ENCODE peak calls at places on chromosomes 2 and 18, in five cellular contexts. One of them, this sample, is unnamed.

GRCh38 chr2:159904565-159905281 is 106.7 kb upstream of the CD302 start:
- DNase-seq in tibial artery: peak; percentile 73
- DNase-seq in left ventricle myocardium inferior: peak; percentile 37
- DNase-seq in neuronal stem cell: no peak
- DNase-seq in lower lobe of right lung: peak; percentile 90
- DNase-seq in this sample: peak; percentile 56

GRCh38 chr18:62384610-62385097 is 59.5 kb downstream of the TNFRSF11A start:
- DNase-seq in tibial artery: no peak
- DNase-seq in left ventricle myocardium inferior: no peak
- DNase-seq in neuronal stem cell: no peak
- DNase-seq in lower lobe of right lung: no peak
- DNase-seq in this sample: no peak

GRCh38 chr2:95348609-95349567 is 51.7 kb downstream of the KCNIP3 start:
- DNase-seq in tibial artery: peak; percentile 53
- DNase-seq in left ventricle myocardium inferior: peak; percentile 36
- DNase-seq in neuronal stem cell: no peak
- DNase-seq in lower lobe of right lung: no peak
- DNase-seq in this sample: no peak

GRCh38 chr2:161208527-161209139 is 48.4 kb downstream of the TANK start:
- DNase-seq in tibial artery: no peak
- DNase-seq in left ventricle myocardium inferior: no peak
- DNase-seq in neuronal stem cell: no peak
- DNase-seq in lower lobe of right lung: no peak
- DNase-seq in this sample: no peak

GRCh38 chr2:38113999-38114708 is 38.2 kb upstream of the CYP1B1 start:
- DNase-seq in tibial artery: no peak
- DNase-seq in left ventricle myocardium inferior: no peak
- DNase-seq in neuronal stem cell: no peak
- DNase-seq in lower lobe of right lung: no peak
- DNase-seq in this sample: no peak

GRCh38 chr2:190318931-190319556 is 582 bp downstream of the HIBCH start:
- DNase-seq in tibial artery: no peak
- DNase-seq in left ventricle myocardium inferior: no peak
- DNase-seq in neuronal stem cell: no peak
- DNase-seq in lower lobe of right lung: no peak
- DNase-seq in this sample: no peak

GRCh38 chr2:240767341-240767740 is 52.7 kb downstream of the KIF1A start:
- DNase-seq in tibial artery: no peak
- DNase-seq in left ventricle myocardium inferior: no peak
- DNase-seq in neuronal stem cell: no peak
- DNase-seq in lower lobe of right lung: no peak
- DNase-seq in this sample: no peak

GRCh38 chr2:131035112-131035825 is 58.0 kb downstream of the FAM168B start:
- DNase-seq in tibial artery: no peak
- DNase-seq in left ventricle myocardium inferior: no peak
- DNase-seq in neuronal stem cell: no peak
- DNase-seq in lower lobe of right lung: no peak
- DNase-seq in this sample: no peak

GRCh38 chr18:22185298-22185697 is 15.9 kb downstream of the GATA6 start:
- DNase-seq in tibial artery: peak; percentile 86
- DNase-seq in left ventricle myocardium inferior: peak; percentile 52
- DNase-seq in neuronal stem cell: no peak
- DNase-seq in lower lobe of right lung: no peak
- DNase-seq in this sample: no peak

GRCh38 chr2:126804347-126804746 is 94.3 kb upstream of the TEX51 start:
- DNase-seq in tibial artery: no peak
- DNase-seq in left ventricle myocardium inferior: no peak
- DNase-seq in neuronal stem cell: no peak
- DNase-seq in lower lobe of right lung: no peak
- DNase-seq in this sample: no peak

GRCh38 chr2:219829968-219830738 is 202.7 kb downstream of the SLC4A3 start:
- DNase-seq in tibial artery: no peak
- DNase-seq in left ventricle myocardium inferior: no peak
- DNase-seq in neuronal stem cell: no peak
- DNase-seq in lower lobe of right lung: no peak
- DNase-seq in this sample: no peak

GRCh38 chr18:44594779-44595467 is 85.8 kb upstream of the SETBP1 start:
- DNase-seq in tibial artery: no peak
- DNase-seq in left ventricle myocardium inferior: no peak
- DNase-seq in neuronal stem cell: no peak
- DNase-seq in lower lobe of right lung: no peak
- DNase-seq in this sample: no peak

GRCh38 chr2:27902143-27902542 is 11.6 kb downstream of the BABAM2 start:
- DNase-seq in tibial artery: no peak
- DNase-seq in left ventricle myocardium inferior: no peak
- DNase-seq in neuronal stem cell: no peak
- DNase-seq in lower lobe of right lung: no peak
- DNase-seq in this sample: no peak
- H3K27ac ChIP-seq in tibial artery: no peak overlapping the region
- H3K27ac ChIP-seq in left ventricle myocardium inferior: no peak overlapping the region
- H3K27ac ChIP-seq in neuronal stem cell: no peak overlapping the region
- H3K27ac ChIP-seq in lower lobe of right lung: no peak overlapping the region
- H3K27ac ChIP-seq in this sample: no peak overlapping the region

GRCh38 chr2:41169744-41170143 is 717.9 kb upstream of the SLC8A1 start:
- DNase-seq in tibial artery: no peak
- DNase-seq in left ventricle myocardium inferior: no peak
- DNase-seq in neuronal stem cell: no peak
- DNase-seq in lower lobe of right lung: no peak
- DNase-seq in this sample: no peak

GRCh38 chr2:41170589-41170988 is 718.7 kb upstream of the SLC8A1 start:
- DNase-seq in tibial artery: no peak
- DNase-seq in left ventricle myocardium inferior: no peak
- DNase-seq in neuronal stem cell: no peak
- DNase-seq in lower lobe of right lung: no peak
- DNase-seq in this sample: no peak

GRCh38 chr2:41167014-41167413 is 715.1 kb upstream of the SLC8A1 start:
- DNase-seq in tibial artery: no peak
- DNase-seq in left ventricle myocardium inferior: no peak
- DNase-seq in neuronal stem cell: no peak
- DNase-seq in lower lobe of right lung: no peak
- DNase-seq in this sample: no peak
- H3K27ac ChIP-seq in tibial artery: no peak overlapping the region
- H3K27ac ChIP-seq in left ventricle myocardium inferior: no peak overlapping the region
- H3K27ac ChIP-seq in neuronal stem cell: no peak overlapping the region
- H3K27ac ChIP-seq in lower lobe of right lung: no peak overlapping the region
- H3K27ac ChIP-seq in this sample: no peak overlapping the region

GRCh38 chr2:86631846-86632485 is 8.3 kb upstream of the RNF103 start:
- DNase-seq in tibial artery: no peak
- DNase-seq in left ventricle myocardium inferior: no peak
- DNase-seq in neuronal stem cell: no peak
- DNase-seq in lower lobe of right lung: no peak
- DNase-seq in this sample: no peak

GRCh38 chr2:86632672-86633071 is 9.0 kb upstream of the RNF103 start:
- DNase-seq in tibial artery: no peak
- DNase-seq in left ventricle myocardium inferior: no peak
- DNase-seq in neuronal stem cell: no peak
- DNase-seq in lower lobe of right lung: no peak
- DNase-seq in this sample: no peak

GRCh38 chr2:86636842-86637241 is 13.2 kb upstream of the RNF103 start:
- DNase-seq in tibial artery: no peak
- DNase-seq in left ventricle myocardium inferior: no peak
- DNase-seq in neuronal stem cell: no peak
- DNase-seq in lower lobe of right lung: no peak
- DNase-seq in this sample: no peak

GRCh38 chr2:86634352-86634751 is 10.7 kb upstream of the RNF103 start:
- DNase-seq in tibial artery: no peak
- DNase-seq in left ventricle myocardium inferior: no peak
- DNase-seq in neuronal stem cell: no peak
- DNase-seq in lower lobe of right lung: no peak
- DNase-seq in this sample: no peak

DNA sequence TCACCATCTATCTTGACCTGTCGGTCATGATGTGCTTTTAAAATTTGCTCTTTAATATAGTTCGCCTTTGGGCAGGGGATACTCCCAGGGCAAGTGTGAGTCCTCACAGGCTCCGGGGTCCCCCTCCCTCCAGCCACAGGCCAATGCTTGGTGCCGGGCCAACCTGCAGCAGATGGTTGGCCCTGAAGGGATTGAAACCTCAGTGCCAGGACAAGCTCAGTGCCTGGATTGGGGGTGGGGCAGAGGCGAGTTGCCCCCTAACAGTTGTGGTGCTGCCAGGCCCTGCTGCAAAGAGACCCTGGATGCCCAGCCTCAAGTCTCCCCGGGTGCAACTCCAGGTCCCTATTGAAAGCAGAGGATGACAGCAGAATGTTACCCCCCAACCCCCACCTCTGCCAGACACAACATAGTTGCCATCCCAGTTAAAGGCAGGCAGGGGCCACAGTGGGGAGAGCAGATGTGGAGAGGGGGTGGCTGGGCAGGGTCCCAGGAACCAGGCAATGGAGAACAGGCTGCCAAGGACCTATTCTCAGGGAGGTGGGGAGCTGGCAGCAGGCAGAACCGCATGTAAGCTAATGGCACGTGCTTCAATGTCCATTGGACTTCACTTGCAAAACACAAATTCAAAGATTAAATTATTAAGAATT is 9.6 kb upstream of the RNF103 start:
- DNase-seq in tibial artery: no peak
- DNase-seq in left ventricle myocardium inferior: peak; percentile 22
- DNase-seq in neuronal stem cell: no peak
- DNase-seq in lower lobe of right lung: no peak
- DNase-seq in this sample: peak; percentile 29
- H3K27ac ChIP-seq in tibial artery: no peak overlapping the region
- H3K27ac ChIP-seq in left ventricle myocardium inferior: peak overlapping the region; percentile 29
- H3K27ac ChIP-seq in neuronal stem cell: no peak overlapping the region
- H3K27ac ChIP-seq in lower lobe of right lung: no peak overlapping the region
- H3K27ac ChIP-seq in this sample: peak overlapping the region; percentile 5

GRCh38 chr2:85323351-85323987 is 4.3 kb downstream of the TGOLN2 start:
- DNase-seq in tibial artery: peak; percentile 47
- DNase-seq in left ventricle myocardium inferior: no peak
- DNase-seq in neuronal stem cell: no peak
- DNase-seq in lower lobe of right lung: no peak
- DNase-seq in this sample: no peak

GRCh38 chr2:85324639-85325465 is 2.9 kb downstream of the TGOLN2 start:
- DNase-seq in tibial artery: no peak
- DNase-seq in left ventricle myocardium inferior: no peak
- DNase-seq in neuronal stem cell: no peak
- DNase-seq in lower lobe of right lung: no peak
- DNase-seq in this sample: no peak

GRCh38 chr2:85326946-85327756 is 638 bp downstream of the TGOLN2 start:
- DNase-seq in tibial artery: peak; percentile 73
- DNase-seq in left ventricle myocardium inferior: peak; percentile 51
- DNase-seq in neuronal stem cell: peak; percentile 33
- DNase-seq in lower lobe of right lung: peak; percentile 71
- DNase-seq in this sample: peak; percentile 60

GRCh38 chr2:85326406-85326945 is 1.3 kb downstream of the TGOLN2 start:
- DNase-seq in tibial artery: peak; percentile 46
- DNase-seq in left ventricle myocardium inferior: no peak
- DNase-seq in neuronal stem cell: no peak
- DNase-seq in lower lobe of right lung: no peak
- DNase-seq in this sample: no peak

DNA sequence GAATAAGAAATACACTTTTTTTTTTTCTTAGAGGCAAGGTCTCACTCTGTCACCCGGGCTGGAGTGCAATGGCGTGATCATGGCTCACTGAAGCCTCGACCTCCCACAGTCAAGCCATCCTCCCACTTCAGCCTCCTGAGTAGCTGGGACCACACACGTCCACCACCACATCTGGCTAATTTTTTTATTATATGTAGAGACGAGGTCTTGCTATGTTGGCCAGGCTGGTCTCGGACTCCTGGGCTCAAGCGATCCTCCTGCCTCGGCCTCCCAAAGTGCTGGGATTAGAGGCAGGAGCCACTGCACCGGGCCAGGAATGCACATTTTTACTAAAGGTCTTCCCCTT is 2.4 kb downstream of the TGOLN2 start:
- DNase-seq in tibial artery: no peak
- DNase-seq in left ventricle myocardium inferior: no peak
- DNase-seq in neuronal stem cell: no peak
- DNase-seq in lower lobe of right lung: no peak
- DNase-seq in this sample: no peak
- H3K27ac ChIP-seq in tibial artery: no peak overlapping the region
- H3K27ac ChIP-seq in left ventricle myocardium inferior: no peak overlapping the region
- H3K27ac ChIP-seq in neuronal stem cell: no peak overlapping the region
- H3K27ac ChIP-seq in lower lobe of right lung: no peak overlapping the region
- H3K27ac ChIP-seq in this sample: no peak overlapping the region

GRCh38 chr2:28080911-28081310 is 190.4 kb downstream of the BABAM2 start:
- DNase-seq in tibial artery: peak; percentile 66
- DNase-seq in left ventricle myocardium inferior: no peak
- DNase-seq in neuronal stem cell: no peak
- DNase-seq in lower lobe of right lung: no peak
- DNase-seq in this sample: no peak
- H3K27ac ChIP-seq in tibial artery: peak overlapping the region; percentile 67
- H3K27ac ChIP-seq in left ventricle myocardium inferior: no peak overlapping the region
- H3K27ac ChIP-seq in neuronal stem cell: no peak overlapping the region
- H3K27ac ChIP-seq in lower lobe of right lung: no peak overlapping the region
- H3K27ac ChIP-seq in this sample: no peak overlapping the region

GRCh38 chr2:72848436-72848835 is 22.6 kb upstream of the EXOC6B start:
- DNase-seq in tibial artery: no peak
- DNase-seq in left ventricle myocardium inferior: no peak
- DNase-seq in neuronal stem cell: no peak
- DNase-seq in lower lobe of right lung: no peak
- DNase-seq in this sample: no peak

GRCh38 chr2:72846171-72847095 is 20.6 kb upstream of the EXOC6B start:
- DNase-seq in tibial artery: no peak
- DNase-seq in left ventricle myocardium inferior: no peak
- DNase-seq in neuronal stem cell: no peak
- DNase-seq in lower lobe of right lung: no peak
- DNase-seq in this sample: no peak

GRCh38 chr2:72841462-72842125 is 15.8 kb upstream of the EXOC6B start:
- DNase-seq in tibial artery: no peak
- DNase-seq in left ventricle myocardium inferior: no peak
- DNase-seq in neuronal stem cell: no peak
- DNase-seq in lower lobe of right lung: no peak
- DNase-seq in this sample: no peak

GRCh38 chr2:72847916-72848315 is 22.1 kb upstream of the EXOC6B start:
- DNase-seq in tibial artery: no peak
- DNase-seq in left ventricle myocardium inferior: no peak
- DNase-seq in neuronal stem cell: no peak
- DNase-seq in lower lobe of right lung: no peak
- DNase-seq in this sample: no peak

DNA sequence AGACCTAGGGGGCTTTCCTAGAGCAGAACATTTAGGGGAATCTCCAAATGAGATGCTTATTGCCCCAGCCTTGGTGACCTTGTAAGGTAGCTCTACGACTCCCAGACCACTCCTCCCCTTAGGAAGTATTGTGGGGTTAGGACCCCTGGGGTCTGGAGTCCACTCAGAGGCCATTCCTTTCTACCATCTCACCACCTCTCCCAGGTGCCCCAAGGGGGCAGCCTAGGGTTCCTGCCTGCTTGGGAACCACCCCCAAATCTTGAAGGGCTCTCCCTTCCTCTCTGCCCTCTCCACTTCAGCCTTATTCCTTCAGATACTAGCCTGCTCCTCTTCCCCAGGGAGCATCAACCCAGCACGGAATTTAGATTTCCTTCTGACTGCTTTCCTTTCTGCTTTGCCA is 17.5 kb upstream of the EXOC6B start:
- DNase-seq in tibial artery: no peak
- DNase-seq in left ventricle myocardium inferior: no peak
- DNase-seq in neuronal stem cell: no peak
- DNase-seq in lower lobe of right lung: no peak
- DNase-seq in this sample: no peak
- H3K27ac ChIP-seq in tibial artery: no peak overlapping the region
- H3K27ac ChIP-seq in left ventricle myocardium inferior: no peak overlapping the region
- H3K27ac ChIP-seq in neuronal stem cell: no peak overlapping the region
- H3K27ac ChIP-seq in lower lobe of right lung: no peak overlapping the region
- H3K27ac ChIP-seq in this sample: no peak overlapping the region

DNA sequence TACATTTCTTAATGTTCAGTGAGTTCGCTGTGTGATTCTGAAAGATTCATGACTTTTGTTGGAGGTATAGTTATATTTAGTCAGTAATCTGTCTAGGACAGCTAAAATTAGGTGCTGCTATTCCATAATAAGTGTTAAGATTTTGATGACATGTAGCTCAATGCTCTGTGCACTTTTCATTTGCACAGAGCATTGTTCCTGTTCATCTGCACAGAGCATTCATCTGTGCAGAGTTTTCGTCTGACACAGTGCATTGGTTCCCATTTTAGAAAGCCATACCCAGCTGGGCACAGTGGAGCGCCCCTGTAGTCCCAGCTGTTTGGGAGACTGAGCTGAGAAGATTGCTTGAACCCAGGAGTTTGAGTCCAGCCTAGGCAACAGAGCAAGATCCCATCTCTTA is 8.6 kb downstream of the POLI start:
- DNase-seq in tibial artery: no peak
- DNase-seq in left ventricle myocardium inferior: no peak
- DNase-seq in neuronal stem cell: no peak
- DNase-seq in lower lobe of right lung: no peak
- DNase-seq in this sample: no peak
- H3K27ac ChIP-seq in tibial artery: no peak overlapping the region
- H3K27ac ChIP-seq in left ventricle myocardium inferior: peak overlapping the region; percentile 45
- H3K27ac ChIP-seq in neuronal stem cell: no peak overlapping the region
- H3K27ac ChIP-seq in lower lobe of right lung: no peak overlapping the region
- H3K27ac ChIP-seq in this sample: no peak overlapping the region

This sample was measured in heart right ventricle.